ENCODE peak calls at places on chromosomes 16 and 17, in five cellular contexts. One of them, this sample, is unnamed. For H3K4me1, the result is how much of the 10 kb centered on the place peaks cover.

GRCh38 chr16:17328971-17329370 is 141.8 kb downstream of the XYLT1 start:
- DNase-seq in upper lobe of left lung: no peak
- DNase-seq in HCT116: no peak
- DNase-seq in Panc1: no peak
- DNase-seq in prostate gland: peak
- DNase-seq in this sample: no peak

GRCh38 chr17:16002708-16003265 is 3.2 kb downstream of the TTC19 start:
- DNase-seq in upper lobe of left lung: no peak
- DNase-seq in HCT116: no peak
- DNase-seq in Panc1: no peak
- DNase-seq in prostate gland: no peak
- DNase-seq in this sample: no peak

GRCh38 chr16:17050468-17050867 is 420.3 kb downstream of the XYLT1 start:
- DNase-seq in upper lobe of left lung: no peak
- DNase-seq in HCT116: no peak
- DNase-seq in Panc1: no peak
- DNase-seq in prostate gland: no peak
- DNase-seq in this sample: no peak

GRCh38 chr17:53950858-53951250 is 128.1 kb downstream of the KIF2B start:
- DNase-seq in upper lobe of left lung: no peak
- DNase-seq in HCT116: no peak
- DNase-seq in Panc1: no peak
- DNase-seq in prostate gland: no peak
- DNase-seq in this sample: no peak

GRCh38 chr17:177762-178161 is 3.7 kb downstream of the DOC2B start:
- DNase-seq in upper lobe of left lung: no peak
- DNase-seq in HCT116: no peak
- DNase-seq in Panc1: no peak
- DNase-seq in prostate gland: no peak
- DNase-seq in this sample: no peak

GRCh38 chr17:74234482-74234881 is 21.1 kb downstream of the TTYH2 start:
- DNase-seq in upper lobe of left lung: no peak
- DNase-seq in HCT116: no peak
- DNase-seq in Panc1: no peak
- DNase-seq in prostate gland: no peak
- DNase-seq in this sample: no peak

GRCh38 chr16:58464047-58464915 is 35.7 kb upstream of the NDRG4 start:
- DNase-seq in upper lobe of left lung: peak
- DNase-seq in HCT116: no peak
- DNase-seq in Panc1: no peak
- DNase-seq in prostate gland: no peak
- DNase-seq in this sample: no peak

GRCh38 chr16:86444274-86445060 is 65.9 kb upstream of the FOXF1 start:
- DNase-seq in upper lobe of left lung: no peak
- DNase-seq in HCT116: no peak
- DNase-seq in Panc1: no peak
- DNase-seq in prostate gland: no peak
- DNase-seq in this sample: no peak

GRCh38 chr16:54577566-54578180 is 291.1 kb upstream of the IRX3 start:
- DNase-seq in upper lobe of left lung: no peak
- DNase-seq in HCT116: no peak
- DNase-seq in Panc1: no peak
- DNase-seq in prostate gland: no peak
- DNase-seq in this sample: no peak

GRCh38 chr17:57739402-57740224 is 5.5 kb downstream of the CCDC182 start:
- DNase-seq in upper lobe of left lung: no peak
- DNase-seq in HCT116: peak
- DNase-seq in Panc1: peak
- DNase-seq in prostate gland: no peak
- DNase-seq in this sample: no peak

GRCh38 chr17:17503566-17504130 is 7.5 kb upstream of the RASD1 start:
- DNase-seq in upper lobe of left lung: no peak
- DNase-seq in HCT116: no peak
- DNase-seq in Panc1: no peak
- DNase-seq in prostate gland: no peak
- DNase-seq in this sample: no peak

GRCh38 chr16:29710227-29711219 is 31.5 kb downstream of the QPRT start:
- DNase-seq in upper lobe of left lung: no peak
- DNase-seq in HCT116: peak
- DNase-seq in Panc1: peak
- DNase-seq in prostate gland: no peak
- DNase-seq in this sample: no peak

GRCh38 chr16:69930117-69930776 is 20.9 kb upstream of the CLEC18A start:
- DNase-seq in upper lobe of left lung: no peak
- DNase-seq in HCT116: peak
- DNase-seq in Panc1: no peak
- DNase-seq in prostate gland: peak
- DNase-seq in this sample: no peak

GRCh38 chr17:65530985-65531507 is 30.4 kb downstream of the AXIN2 start:
- DNase-seq in upper lobe of left lung: no peak
- DNase-seq in HCT116: no peak
- DNase-seq in Panc1: no peak
- DNase-seq in prostate gland: no peak
- DNase-seq in this sample: no peak

GRCh38 chr16:59878999-59879398 is 1144.9 kb upstream of the GOT2 start:
- DNase-seq in upper lobe of left lung: no peak
- DNase-seq in HCT116: no peak
- DNase-seq in Panc1: no peak
- DNase-seq in prostate gland: no peak
- DNase-seq in this sample: no peak

GRCh38 chr17:3959295-3959899 is 4.8 kb downstream of the ATP2A3 start:
- DNase-seq in upper lobe of left lung: no peak
- DNase-seq in HCT116: no peak
- DNase-seq in Panc1: no peak
- DNase-seq in prostate gland: peak
- DNase-seq in this sample: no peak

GRCh38 chr17:36188891-36189306 is 7.7 kb downstream of the CCL3L1 start:
- DNase-seq in upper lobe of left lung: no peak
- DNase-seq in HCT116: no peak
- DNase-seq in Panc1: no peak
- DNase-seq in prostate gland: no peak
- DNase-seq in this sample: no peak

GRCh38 chr16:7317982-7318381 is 14.7 kb upstream of the RBFOX1 start:
- DNase-seq in upper lobe of left lung: no peak
- DNase-seq in HCT116: no peak
- DNase-seq in Panc1: no peak
- DNase-seq in prostate gland: no peak
- DNase-seq in this sample: no peak

GRCh38 chr16:85391175-85391707 is 221.9 kb upstream of the GSE1 start:
- DNase-seq in upper lobe of left lung: no peak
- DNase-seq in HCT116: no peak
- DNase-seq in Panc1: no peak
- DNase-seq in prostate gland: no peak
- DNase-seq in this sample: no peak

GRCh38 chr17:70270554-70270953 is 101.2 kb downstream of the KCNJ2 start:
- DNase-seq in upper lobe of left lung: no peak
- DNase-seq in HCT116: no peak
- DNase-seq in Panc1: no peak
- DNase-seq in prostate gland: no peak
- DNase-seq in this sample: no peak

GRCh38 chr16:65618335-65618734 is 496.5 kb upstream of the CDH11 start:
- DNase-seq in upper lobe of left lung: no peak
- DNase-seq in HCT116: no peak
- DNase-seq in Panc1: no peak
- DNase-seq in prostate gland: no peak
- DNase-seq in this sample: no peak

GRCh38 chr17:82323514-82324234 is 6.3 kb upstream of the CD7 start:
- DNase-seq in upper lobe of left lung: peak
- DNase-seq in HCT116: no peak
- DNase-seq in Panc1: no peak
- DNase-seq in prostate gland: no peak
- DNase-seq in this sample: no peak

GRCh38 chr16:714558-715447 is at the start of gene METRN:
- DNase-seq in upper lobe of left lung: peak
- DNase-seq in HCT116: no peak
- DNase-seq in Panc1: no peak
- DNase-seq in prostate gland: peak
- DNase-seq in this sample: peak

GRCh38 chr17:28935744-28936460 is 15.4 kb downstream of the PHF12 start:
- DNase-seq in upper lobe of left lung: no peak
- DNase-seq in HCT116: no peak
- DNase-seq in Panc1: no peak
- DNase-seq in prostate gland: no peak
- DNase-seq in this sample: no peak
- H3K27ac ChIP-seq in upper lobe of left lung: peak
- H3K27ac ChIP-seq in HCT116: no peak
- H3K27ac ChIP-seq in Panc1: no peak
- H3K27ac ChIP-seq in prostate gland: no peak
- H3K27ac ChIP-seq in this sample: no peak

GRCh38 chr17:9575381-9576072 is at the start of gene STX8:
- DNase-seq in upper lobe of left lung: peak
- DNase-seq in HCT116: peak
- DNase-seq in Panc1: no peak
- DNase-seq in prostate gland: peak
- DNase-seq in this sample: peak
- TF ChIP-seq POLR2AphosphoS5 in upper lobe of left lung: peak
- TF ChIP-seq POLR2AphosphoS5 in HCT116: peak
- TF ChIP-seq POLR2AphosphoS5 in Panc1: peak
- TF ChIP-seq POLR2AphosphoS5 in prostate gland: peak
- TF ChIP-seq POLR2AphosphoS5 in this sample: peak

DNA sequence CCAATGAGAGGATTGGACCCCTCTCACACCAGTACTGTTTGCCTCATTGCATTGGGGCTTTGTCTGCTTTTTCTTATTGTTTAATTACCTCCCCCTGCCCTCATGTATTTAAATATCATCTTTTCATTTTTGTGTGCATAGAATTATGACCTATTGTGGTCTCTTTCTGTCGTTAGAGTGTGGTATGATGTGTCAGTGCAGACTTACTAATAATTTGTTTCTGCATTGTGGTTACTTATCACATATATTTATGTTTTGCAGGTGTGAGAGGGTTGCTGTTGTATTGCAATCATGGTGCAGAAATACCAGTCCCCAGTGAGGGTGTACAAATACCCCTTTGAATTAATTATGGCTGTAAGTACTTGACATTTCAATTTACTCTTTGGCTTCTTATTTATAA is 2.5 kb downstream of the SEC14L1 start:
- DNase-seq in upper lobe of left lung: no peak
- DNase-seq in HCT116: no peak
- DNase-seq in Panc1: no peak
- DNase-seq in prostate gland: no peak
- DNase-seq in this sample: no peak
- H3K4me1 ChIP-seq in upper lobe of left lung: under half
- H3K4me1 ChIP-seq in HCT116: under half
- H3K4me1 ChIP-seq in Panc1: half or more
- H3K4me1 ChIP-seq in prostate gland: under half
- H3K4me1 ChIP-seq in this sample: half or more

DNA sequence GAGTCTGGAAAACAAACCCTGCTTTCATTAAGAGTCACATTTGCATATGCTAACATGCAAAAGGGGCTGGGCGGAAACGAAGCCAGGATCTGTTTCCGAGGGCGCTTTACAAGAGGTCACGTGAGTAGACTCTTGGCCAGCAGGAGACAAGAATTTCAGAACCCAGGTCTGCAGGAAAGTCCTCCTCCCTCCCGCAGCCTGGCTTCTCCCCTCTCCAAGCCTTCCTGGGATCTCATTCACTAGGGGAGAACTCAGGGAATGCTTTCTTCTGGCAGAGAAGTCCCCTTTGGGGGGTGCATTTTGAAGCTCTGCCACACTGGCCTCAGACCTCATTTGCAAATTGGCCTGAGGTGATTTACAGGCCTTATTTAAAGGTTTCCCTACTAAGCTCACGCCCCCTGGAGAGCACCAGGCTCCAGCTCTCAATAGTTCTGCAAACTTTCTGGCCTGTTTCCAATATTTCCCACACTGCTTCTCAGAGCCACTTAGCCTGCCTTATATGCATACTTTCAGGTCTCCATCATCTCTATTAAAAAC is 57.2 kb upstream of the CACNG5 start:
- DNase-seq in upper lobe of left lung: no peak
- DNase-seq in HCT116: no peak
- DNase-seq in Panc1: no peak
- DNase-seq in prostate gland: no peak
- DNase-seq in this sample: no peak
- H3K27ac ChIP-seq in upper lobe of left lung: peak
- H3K27ac ChIP-seq in HCT116: no peak
- H3K27ac ChIP-seq in Panc1: no peak
- H3K27ac ChIP-seq in prostate gland: no peak
- H3K27ac ChIP-seq in this sample: no peak

GRCh38 chr16:3030128-3030871 is 6.4 kb downstream of the BICDL2 start:
- DNase-seq in upper lobe of left lung: peak
- DNase-seq in HCT116: no peak
- DNase-seq in Panc1: no peak
- DNase-seq in prostate gland: no peak
- DNase-seq in this sample: no peak

GRCh38 chr16:3032624-3033023 is 4.1 kb downstream of the BICDL2 start:
- DNase-seq in upper lobe of left lung: no peak
- DNase-seq in HCT116: no peak
- DNase-seq in Panc1: no peak
- DNase-seq in prostate gland: no peak
- DNase-seq in this sample: no peak

GRCh38 chr16:3029499-3030127 is 5.8 kb downstream of the THOC6 start:
- DNase-seq in upper lobe of left lung: peak
- DNase-seq in HCT116: no peak
- DNase-seq in Panc1: no peak
- DNase-seq in prostate gland: no peak
- DNase-seq in this sample: no peak

GRCh38 chr16:3028716-3029319 is 5.0 kb downstream of the THOC6 start:
- DNase-seq in upper lobe of left lung: no peak
- DNase-seq in HCT116: no peak
- DNase-seq in Panc1: no peak
- DNase-seq in prostate gland: no peak
- DNase-seq in this sample: no peak

DNA sequence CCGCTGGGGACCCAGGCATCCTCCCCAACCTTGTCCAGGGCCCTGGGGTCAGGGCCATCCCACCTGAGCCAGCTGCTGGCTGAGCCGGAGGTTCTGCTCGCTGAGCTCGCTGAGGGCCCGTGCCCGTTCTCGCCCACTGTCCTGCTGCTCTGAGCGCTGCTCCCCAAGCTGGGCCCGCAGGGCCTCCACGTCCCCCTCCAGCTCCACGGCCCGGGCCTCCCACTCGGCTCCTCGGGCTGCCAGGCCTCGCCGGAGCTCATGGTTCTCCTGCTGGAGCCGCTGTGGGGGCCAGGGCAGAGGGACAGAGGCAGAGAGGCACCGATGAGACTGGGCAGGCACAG is 5.9 kb downstream of the BICDL2 start:
- DNase-seq in upper lobe of left lung: peak
- DNase-seq in HCT116: no peak
- DNase-seq in Panc1: no peak
- DNase-seq in prostate gland: no peak
- DNase-seq in this sample: no peak
- TF ChIP-seq POLR2AphosphoS5 in upper lobe of left lung: no peak
- TF ChIP-seq POLR2AphosphoS5 in HCT116: no peak
- TF ChIP-seq POLR2AphosphoS5 in Panc1: no peak
- TF ChIP-seq POLR2AphosphoS5 in prostate gland: no peak
- TF ChIP-seq POLR2AphosphoS5 in this sample: no peak

This sample was measured in esophagus muscularis mucosa.